ENCODE peak calls at places on chromosomes 13 and 19, in ten cellular contexts. T is C1 segment of cervical spinal cord; K is hippocampal formation; D is nucleus accumbens; O is psoas muscle; N is fibroblast of pulmonary artery; C is cardiac fibroblast; J is stimulated activated CD4-positive, alpha-beta T cell treated with anti-CD3 and anti-CD28 coated beads, Interleukin-2, amount 100 ng/mL, for 24 hours; Y is AG08396; Z is caudate nucleus. L is an unnamed sample.

GRCh38 chr13:111142472-111142871 is 27.4 kb downstream of the ARHGEF7 start:
- DNase-seq in T (no peak), K (no peak), D (no peak), O (no peak), N (no peak), C (no peak), J (no peak), Y (no peak), Z (no peak), L (no peak)

GRCh38 chr13:72953391-72953960 is 105.3 kb upstream of the KLF5 start:
- DNase-seq in T (no peak), K (no peak), D (no peak), O (no peak), N (no peak), C (no peak), J (no peak), Y (no peak), Z (no peak), L (no peak)

GRCh38 chr19:34686455-34686854 is 9.0 kb downstream of the ZNF302 start:
- DNase-seq in T (no peak), K (no peak), D (no peak), O (no peak), N (no peak), C (no peak), J (no peak), Y (no peak), Z (no peak), L (no peak)

GRCh38 chr13:73945871-73946270 is 188.3 kb downstream of the KLF12 start:
- DNase-seq in T (peak), K (peak), D (no peak), O (peak), N (no peak), C (no peak), J (no peak), Y (no peak), Z (no peak), L (peak)

GRCh38 chr19:49651871-49652722 is 10.1 kb downstream of the SCAF1 start:
- DNase-seq in T (no peak), K (no peak), D (no peak), O (no peak), N (no peak), C (no peak), J (no peak), Y (no peak), Z (no peak), L (no peak)

GRCh38 chr13:82569581-82569980 is 1312.7 kb downstream of the SLITRK1 start:
- DNase-seq in T (no peak), K (no peak), D (no peak), O (no peak), N (no peak), C (no peak), J (no peak), Y (no peak), Z (no peak), L (no peak)

GRCh38 chr13:97743946-97744345 is 209.5 kb upstream of the IPO5 start:
- DNase-seq in T (no peak), K (no peak), D (no peak), O (no peak), N (peak), C (peak), J (no peak), Y (no peak), Z (no peak), L (peak)

GRCh38 chr13:48042889-48043288 is 5.4 kb downstream of the NUDT15 start:
- DNase-seq in T (no peak), K (no peak), D (no peak), O (no peak), N (no peak), C (no peak), J (no peak), Y (no peak), Z (no peak), L (no peak)

GRCh38 chr19:7397687-7398086 is 49.0 kb downstream of the ARHGEF18 start:
- DNase-seq in T (no peak), K (no peak), D (no peak), O (no peak), N (peak), C (peak), J (no peak), Y (peak), Z (no peak), L (peak)

GRCh38 chr13:43936630-43937029 is 56.9 kb downstream of the LACC1 start:
- DNase-seq in T (no peak), K (no peak), D (no peak), O (no peak), N (no peak), C (no peak), J (no peak), Y (no peak), Z (no peak), L (peak)

GRCh38 chr13:103351035-103351828 is 285.0 kb upstream of the SLC10A2 start:
- DNase-seq in T (no peak), K (no peak), D (no peak), O (no peak), N (peak), C (peak), J (no peak), Y (no peak), Z (no peak), L (no peak)

GRCh38 chr13:96817336-96817941 is 176.8 kb downstream of the OXGR1 start:
- DNase-seq in T (no peak), K (no peak), D (no peak), O (no peak), N (peak), C (peak), J (no peak), Y (no peak), Z (no peak), L (no peak)

GRCh38 chr13:28849441-28849840 is 29.3 kb downstream of the MTUS2 start:
- DNase-seq in T (no peak), K (no peak), D (no peak), O (no peak), N (no peak), C (no peak), J (no peak), Y (no peak), Z (no peak), L (no peak)

GRCh38 chr19:28609091-28609755 is 603.7 kb downstream of the UQCRFS1 start:
- DNase-seq in T (no peak), K (no peak), D (no peak), O (no peak), N (no peak), C (no peak), J (no peak), Y (no peak), Z (no peak), L (no peak)

GRCh38 chr13:95352486-95352885 is 51.2 kb upstream of the ABCC4 start:
- DNase-seq in T (no peak), K (no peak), D (no peak), O (no peak), N (no peak), C (no peak), J (no peak), Y (no peak), Z (no peak), L (no peak)

GRCh38 chr13:48038763-48039162 is 1.2 kb downstream of the NUDT15 start:
- DNase-seq in T (no peak), K (no peak), D (peak), O (no peak), N (no peak), C (no peak), J (no peak), Y (no peak), Z (no peak), L (no peak)

GRCh38 chr13:60134376-60134775 is 29.4 kb downstream of the DIAPH3 start:
- DNase-seq in T (no peak), K (no peak), D (no peak), O (no peak), N (peak), C (peak), J (no peak), Y (no peak), Z (no peak), L (no peak)

GRCh38 chr13:27967736-27968315 is 1.3 kb downstream of the CDX2 start:
- DNase-seq in T (no peak), K (no peak), D (no peak), O (no peak), N (no peak), C (no peak), J (no peak), Y (no peak), Z (no peak), L (no peak)

GRCh38 chr13:30679483-30680330 is 55.6 kb upstream of the ALOX5AP start:
- DNase-seq in T (no peak), K (no peak), D (peak), O (no peak), N (peak), C (peak), J (no peak), Y (peak), Z (no peak), L (peak)

GRCh38 chr19:5403968-5404640 is 51.1 kb upstream of the ZNRF4 start:
- DNase-seq in T (no peak), K (peak), D (no peak), O (peak), N (peak), C (peak), J (peak), Y (peak), Z (no peak), L (peak)